ENCODE peak calls at places on chromosomes 3 and 15, in ten cellular contexts. L is Calu3; Z is activated CD4-positive, alpha-beta memory T cell treated with anti-CD3 and anti-CD28 coated beads, Interleukin-2, amount 10 ng/mL, durations not matched to agents 7 days and 5 days; M is activated naive CD4-positive, alpha-beta T cell treated with anti-CD3 and anti-CD28 coated beads, Interleukin-2, amount 50 U/mL, for 72 hours; U is activated CD4-positive, alpha-beta T cell treated with anti-CD3 and anti-CD28 coated beads, Interleukin-2, amount 50 U/mL, for 24 hours; B is GM03348; N is HFFc6; J is cardiac fibroblast; A is GM20000; Y is body of pancreas. P is an unnamed sample.
A peak's percentile ranks its signal among the peaks of the same experiment; 100 is the strongest.

GRCh38 chr15:97978408-97979130 is 18.1 kb downstream of the ARRDC4 start:
- DNase-seq in L (no peak), Z (no peak), M (no peak), U (no peak), B (no peak), N (no peak), J (peak; percentile 28), A (no peak), Y (peak; percentile 86), P (no peak)

GRCh38 chr3:1953519-1953918 is 145.1 kb upstream of the CNTN4 start:
- DNase-seq in L (no peak), Z (no peak), M (no peak), U (no peak), B (no peak), N (no peak), J (no peak), A (no peak), Y (no peak), P (no peak)

GRCh38 chr3:23992051-23992628 is 47.1 kb downstream of the NR1D2 start:
- DNase-seq in L (no peak), Z (no peak), M (no peak), U (no peak), B (peak; percentile 33), N (peak; percentile 16), J (peak; percentile 18), A (no peak), Y (no peak), P (peak; percentile 6)

GRCh38 chr15:59299919-59300617 is 72.6 kb downstream of the MYO1E start:
- DNase-seq in L (peak; percentile 83), Z (peak; percentile 84), M (peak; percentile 67), U (peak; percentile 67), B (peak; percentile 91), N (peak; percentile 92), J (peak; percentile 99), A (peak; percentile 61), Y (peak; percentile 73), P (no peak)

GRCh38 chr3:161770532-161771386 is 274.2 kb downstream of the OTOL1 start:
- DNase-seq in L (no peak), Z (no peak), M (no peak), U (no peak), B (no peak), N (no peak), J (peak; percentile 87), A (peak; percentile 10), Y (no peak), P (no peak)

GRCh38 chr3:87199621-87200020 is 27.5 kb upstream of the CHMP2B start:
- DNase-seq in L (no peak), Z (no peak), M (no peak), U (no peak), B (no peak), N (no peak), J (no peak), A (no peak), Y (no peak), P (no peak)

GRCh38 chr3:194588236-194588635 is 45.0 kb downstream of the TMEM44 start:
- DNase-seq in L (no peak), Z (no peak), M (no peak), U (no peak), B (no peak), N (no peak), J (no peak), A (no peak), Y (no peak), P (no peak)

GRCh38 chr15:58066042-58066867 is 744 bp upstream of the ALDH1A2 start:
- DNase-seq in L (peak; percentile 92), Z (peak; percentile 45), M (peak; percentile 55), U (no peak), B (peak; percentile 91), N (peak; percentile 11), J (peak; percentile 51), A (peak; percentile 79), Y (peak; percentile 67), P (no peak)

GRCh38 chr3:197224034-197224444 is 74.4 kb downstream of the DLG1 start:
- DNase-seq in L (peak; percentile 24), Z (no peak), M (no peak), U (peak; percentile 3), B (peak; percentile 62), N (peak; percentile 65), J (peak; percentile 78), A (peak; percentile 33), Y (no peak), P (no peak)

GRCh38 chr15:66621491-66622467 is 56.0 kb upstream of the LCTL start:
- DNase-seq in L (no peak), Z (no peak), M (no peak), U (no peak), B (peak; percentile 71), N (no peak), J (no peak), A (no peak), Y (no peak), P (no peak)

GRCh38 chr15:62165793-62166380 is 802 bp upstream of the C2CD4B start:
- DNase-seq in L (no peak), Z (no peak), M (no peak), U (no peak), B (no peak), N (no peak), J (peak; percentile 71), A (no peak), Y (peak; percentile 51), P (no peak)

GRCh38 chr15:51830279-51830806 is 890 bp downstream of the TMOD3 start:
- DNase-seq in L (no peak), Z (no peak), M (no peak), U (no peak), B (peak; percentile 24), N (peak; percentile 17), J (peak; percentile 52), A (peak; percentile 33), Y (no peak), P (no peak)

GRCh38 chr3:47282424-47283192 is at the start of the genes KIF9 and KLHL18:
- DNase-seq in L (peak; percentile 92), Z (peak; percentile 96), M (peak; percentile 96), U (peak; percentile 98), B (peak; percentile 96), N (peak; percentile 95), J (peak; percentile 96), A (peak; percentile 93), Y (peak; percentile 97), P (no peak)

GRCh38 chr3:193095366-193095765 is 145.7 kb upstream of the PLAAT1 start:
- DNase-seq in L (no peak), Z (no peak), M (no peak), U (no peak), B (no peak), N (peak; percentile 8), J (no peak), A (no peak), Y (peak; percentile 36), P (no peak)